ENCODE peak calls at places on chromosomes 7 and 10, in eight cellular contexts. J, Q, W, Z, V, E, S and O are unnamed samples.
A peak's percentile ranks its signal among the peaks of the same experiment; 100 is the strongest.

GRCh38 chr10:130554701-130555410 is 418.7 kb downstream of the GLRX3 start:
- DNase-seq in W (no peak), S (no peak), J (no peak), Q (no peak), Z (no peak), V (no peak), E (no peak), O (no peak)

GRCh38 chr10:71970331-71970730 is 6.1 kb downstream of the CHST3 start:
- DNase-seq in J (no peak), Z (peak; percentile 78), V (no peak), S (no peak), Q (no peak), W (no peak), E (no peak), O (no peak)

GRCh38 chr7:54546081-54546985 is 4.2 kb downstream of the VSTM2A start:
- DNase-seq in E (no peak), Q (peak; percentile 17), S (no peak), Z (no peak), J (no peak), W (peak; percentile 36), V (peak; percentile 87), O (peak; percentile 58)

GRCh38 chr7:590731-591551 is 71.3 kb upstream of the PDGFA start:
- DNase-seq in Q (no peak), J (no peak), Z (no peak), S (peak; percentile 61), E (no peak), V (no peak), W (no peak), O (no peak)

GRCh38 chr7:107660381-107661080 is at the start of gene SLC26A4:
- DNase-seq in W (no peak), J (no peak), E (no peak), Q (peak; percentile 17), S (no peak), Z (no peak), V (peak; percentile 43), O (no peak)

GRCh38 chr7:105218939-105219770 is 169.6 kb downstream of the SRPK2 start:
- DNase-seq in J (no peak), Q (no peak), Z (no peak), E (no peak), S (no peak), V (no peak), W (no peak), O (no peak)

GRCh38 chr7:120553497-120553896 is 280.5 kb downstream of the KCND2 start:
- DNase-seq in Z (no peak), W (no peak), V (no peak), E (no peak), J (no peak), Q (no peak), S (no peak), O (no peak)

GRCh38 chr7:139721417-139721816 is 56.4 kb downstream of the HIPK2 start:
- DNase-seq in J (no peak), W (no peak), Q (no peak), V (no peak), E (no peak), S (no peak), Z (no peak), O (no peak)

GRCh38 chr7:1597791-1598190 is 28.0 kb upstream of the PSMG3 start:
- DNase-seq in S (no peak), W (no peak), E (no peak), V (no peak), Q (no peak), Z (no peak), J (no peak), O (no peak)

GRCh38 chr10:98456688-98457482 is 10.2 kb upstream of the HPS1 start:
- DNase-seq in J (no peak), Z (no peak), V (no peak), S (no peak), W (no peak), E (peak; percentile 2), Q (no peak), O (no peak)

GRCh38 chr10:93072713-93073538 is 767 bp upstream of the CYP26A1 start:
- DNase-seq in Q (no peak), Z (no peak), E (no peak), W (no peak), J (no peak), S (no peak), V (no peak), O (no peak)

GRCh38 chr10:775245-776075 is 86.0 kb upstream of the DIP2C start:
- DNase-seq in S (no peak), E (no peak), Z (peak; percentile 68), J (no peak), V (no peak), W (no peak), Q (no peak), O (no peak)

GRCh38 chr10:44370731-44371248 is 14.1 kb downstream of the CXCL12 start:
- DNase-seq in V (no peak), J (no peak), W (no peak), Q (no peak), E (no peak), S (no peak), Z (no peak), O (no peak)

GRCh38 chr7:38637957-38638356 is 6.8 kb upstream of the AMPH start:
- DNase-seq in J (no peak), E (no peak), Q (no peak), Z (no peak), W (no peak), S (no peak), V (no peak), O (no peak)

GRCh38 chr10:7085913-7086589 is 324.8 kb downstream of the SFMBT2 start:
- DNase-seq in V (no peak), W (no peak), Z (peak; percentile 74), S (no peak), J (no peak), E (peak; percentile 19), Q (no peak), O (no peak)

GRCh38 chr7:120981888-120982615 is 6.5 kb upstream of the CPED1 start:
- DNase-seq in Q (no peak), V (no peak), J (no peak), E (no peak), S (no peak), W (no peak), Z (peak; percentile 89), O (no peak)

GRCh38 chr10:105585753-105586152 is 944.7 kb downstream of the SORCS3 start:
- DNase-seq in Q (no peak), S (no peak), V (no peak), Z (peak; percentile 48), W (no peak), E (no peak), J (no peak), O (no peak)

GRCh38 chr10:8312861-8313260 is 258.4 kb downstream of the GATA3 start:
- DNase-seq in V (no peak), Z (peak; percentile 90), W (no peak), E (no peak), S (no peak), Q (no peak), J (no peak), O (no peak)

GRCh38 chr7:76505168-76506080 is 4.9 kb upstream of the UPK3B start:
- DNase-seq in W (no peak), S (no peak), E (no peak), Q (no peak), J (no peak), Z (no peak), V (peak; percentile 34), O (no peak)

GRCh38 chr7:42691030-42691639 is 220.7 kb downstream of the C7orf25 start:
- DNase-seq in Q (no peak), J (peak; percentile 46), E (peak; percentile 8), V (no peak), Z (peak; percentile 66), W (no peak), S (peak; percentile 7), O (no peak)

GRCh38 chr10:74097776-74098175 is 52.9 kb downstream of the AP3M1 start:
- DNase-seq in V (no peak), S (no peak), W (no peak), Q (no peak), Z (no peak), J (no peak), E (no peak), O (no peak)